ENCODE peak calls at places on chromosomes 4 and X, in four cellular contexts. J is GDM1, A is ecto neural progenitor cell, I is NCI-H1694. R is an unnamed sample.

GRCh38 chrX:153647461-153648357 is 706 bp downstream of the DUSP9 start:
- DNase-seq in I (no peak), J (no peak), A (peak), R (no peak)

GRCh38 chr4:118772149-118773081 is 63.5 kb downstream of the SEC24D start:
- DNase-seq in A (no peak), I (peak), J (no peak), R (peak)

GRCh38 chr4:51885371-51885770 is 42.4 kb downstream of the DCUN1D4 start:
- DNase-seq in A (no peak), J (peak), I (no peak), R (no peak)

GRCh38 chrX:20383487-20383886 is 116.8 kb upstream of the RPS6KA3 start:
- DNase-seq in I (no peak), A (no peak), J (no peak), R (no peak)

GRCh38 chrX:45771114-45771513 is 570.4 kb upstream of the DIPK2B start:
- DNase-seq in A (no peak), J (no peak), I (no peak), R (no peak)

GRCh38 chrX:132257116-132257515 is 37.9 kb upstream of the RAP2C start:
- DNase-seq in I (no peak), A (no peak), J (no peak), R (no peak)

GRCh38 chrX:12441376-12442128 is 303.3 kb downstream of the FRMPD4 start:
- DNase-seq in J (no peak), I (no peak), A (no peak), R (no peak)

GRCh38 chrX:104195489-104196084 is 29.3 kb downstream of the FAM199X start:
- DNase-seq in A (no peak), J (no peak), I (peak), R (peak)

GRCh38 chrX:36753602-36754001 is 254.6 kb upstream of the FAM47C start:
- DNase-seq in J (no peak), I (no peak), A (no peak), R (no peak)

GRCh38 chrX:69113723-69114122 is 51.5 kb downstream of the PJA1 start:
- DNase-seq in A (no peak), J (no peak), I (no peak), R (peak)

GRCh38 chrX:79081895-79082512 is 62.5 kb upstream of the GPR174 start:
- DNase-seq in I (peak), J (no peak), A (no peak), R (no peak)

GRCh38 chr4:100347241-100347640 is 157.0 kb upstream of the DDIT4L start:
- DNase-seq in J (no peak), I (no peak), A (no peak), R (no peak)

GRCh38 chr4:124304936-124305335 is 407.6 kb downstream of the ANKRD50 start:
- DNase-seq in J (no peak), I (no peak), A (no peak), R (no peak)

GRCh38 chr4:123229326-123229725 is 167.3 kb upstream of the SPRY1 start:
- DNase-seq in J (no peak), I (no peak), A (no peak), R (no peak)

GRCh38 chr4:78332974-78333373 is 218.6 kb upstream of the ANXA3 start:
- DNase-seq in A (no peak), I (no peak), J (no peak), R (no peak)

GRCh38 chr4:80243274-80244018 is 23.0 kb upstream of the FGF5 start:
- DNase-seq in J (no peak), I (peak), A (no peak), R (peak)

GRCh38 chrX:30657542-30658238 is 4.5 kb downstream of the GK start:
- DNase-seq in I (no peak), J (no peak), A (no peak), R (no peak)

GRCh38 chr4:143667461-143667860 is 33.0 kb downstream of the FREM3 start:
- DNase-seq in A (no peak), J (peak), I (peak), R (no peak)

GRCh38 chrX:19514791-19515614 is at the start of gene MAP3K15:
- DNase-seq in I (no peak), J (no peak), A (peak), R (peak)

GRCh38 chrX:21586001-21586400 is 72.1 kb downstream of the KLHL34 start:
- DNase-seq in A (no peak), J (no peak), I (no peak), R (no peak)

GRCh38 chr4:82697561-82697960 is 101.0 kb downstream of the SCD5 start:
- DNase-seq in A (no peak), I (no peak), J (no peak), R (no peak)

GRCh38 chr4:109721033-109721432 is 8.8 kb downstream of the PLA2G12A start:
- DNase-seq in A (no peak), J (no peak), I (no peak), R (no peak)

GRCh38 chr4:71266090-71266794 is 72.6 kb upstream of the SLC4A4 start:
- DNase-seq in J (no peak), A (no peak), I (no peak), R (no peak)

GRCh38 chr4:87103086-87103485 is 117.3 kb downstream of the KLHL8 start:
- DNase-seq in A (no peak), J (no peak), I (no peak), R (no peak)

GRCh38 chr4:178632415-178632814 is 1190.2 kb upstream of the AGA start:
- DNase-seq in I (no peak), J (no peak), A (no peak), R (no peak)